ENCODE peak calls at places on chromosome 14, in nine cellular contexts. B is renal cortical epithelial cell; D is stimulated activated CD4-positive, alpha-beta T cell treated with anti-CD3 and anti-CD28 coated beads, TNF-alpha, amount 100 ng/mL, for 1 hour; I is iPS-NIHi11; C is SK-N-SH; R is B cell; K is anterior cingulate cortex; T is left cardiac atrium; A is NCI-H460. Z is an unnamed sample.

GRCh38 chr14:99546230-99546879 is 57.7 kb downstream of the CCDC85C start:
- DNase-seq in B (no peak), D (no peak), I (peak), C (peak), R (no peak), K (no peak), T (no peak), A (no peak), Z (no peak)

GRCh38 chr14:100842799-100843198 is 16.9 kb downstream of the MEG3 start:
- DNase-seq in B (no peak), D (no peak), I (no peak), C (no peak), R (no peak), K (no peak), T (no peak), A (peak), Z (peak)

GRCh38 chr14:43795600-43796228 is 711.4 kb downstream of the FSCB start:
- DNase-seq in B (no peak), D (no peak), I (no peak), C (no peak), R (no peak), K (no peak), T (no peak), A (peak), Z (no peak)

GRCh38 chr14:72516936-72517408 is 376.9 kb downstream of the DPF3 start:
- DNase-seq in B (peak), D (peak), I (peak), C (peak), R (peak), K (no peak), T (peak), A (peak), Z (peak)

GRCh38 chr14:51867753-51868152 is 7.3 kb downstream of the GNG2 start:
- DNase-seq in B (no peak), D (no peak), I (no peak), C (no peak), R (no peak), K (no peak), T (no peak), A (no peak), Z (no peak)

GRCh38 chr14:90758959-90759358 is 57.3 kb downstream of the TTC7B start:
- DNase-seq in B (no peak), D (no peak), I (no peak), C (no peak), R (peak), K (no peak), T (peak), A (no peak), Z (peak)

GRCh38 chr14:39145266-39145966 is 24.7 kb downstream of the TRAPPC6B start:
- DNase-seq in B (no peak), D (no peak), I (no peak), C (no peak), R (no peak), K (no peak), T (no peak), A (no peak), Z (no peak)

GRCh38 chr14:89268514-89268913 is 148.5 kb downstream of the FOXN3 start:
- DNase-seq in B (no peak), D (no peak), I (no peak), C (no peak), R (no peak), K (no peak), T (no peak), A (no peak), Z (peak)

GRCh38 chr14:31930493-31931225 is 146.4 kb upstream of the ARHGAP5 start:
- DNase-seq in B (peak), D (no peak), I (no peak), C (no peak), R (no peak), K (no peak), T (no peak), A (peak), Z (no peak)

GRCh38 chr14:91399868-91400640 is 17.6 kb downstream of the CCDC88C start:
- DNase-seq in B (no peak), D (no peak), I (no peak), C (no peak), R (peak), K (no peak), T (no peak), A (no peak), Z (no peak)

GRCh38 chr14:89221109-89221508 is 195.9 kb downstream of the FOXN3 start:
- DNase-seq in B (peak), D (no peak), I (no peak), C (no peak), R (peak), K (no peak), T (no peak), A (no peak), Z (peak)

GRCh38 chr14:35925319-35925718 is 99.2 kb downstream of the BRMS1L start:
- DNase-seq in B (no peak), D (no peak), I (no peak), C (no peak), R (no peak), K (no peak), T (no peak), A (no peak), Z (no peak)

GRCh38 chr14:97442363-97442762 is 645.2 kb downstream of the VRK1 start:
- DNase-seq in B (no peak), D (no peak), I (no peak), C (no peak), R (no peak), K (no peak), T (no peak), A (no peak), Z (no peak)

GRCh38 chr14:85934886-85935254 is 404.9 kb downstream of the FLRT2 start:
- DNase-seq in B (no peak), D (no peak), I (no peak), C (no peak), R (no peak), K (no peak), T (no peak), A (peak), Z (no peak)

GRCh38 chr14:30692669-30693068 is 70.5 kb downstream of the SCFD1 start:
- DNase-seq in B (no peak), D (no peak), I (no peak), C (no peak), R (no peak), K (no peak), T (no peak), A (no peak), Z (no peak)

GRCh38 chr14:96698846-96699543 is 98.2 kb upstream of the VRK1 start:
- DNase-seq in B (no peak), D (no peak), I (no peak), C (no peak), R (peak), K (no peak), T (no peak), A (no peak), Z (no peak)

GRCh38 chr14:22084393-22085281 is 411.0 kb upstream of the OR4E1 start:
- DNase-seq in B (peak), D (no peak), I (peak), C (peak), R (peak), K (no peak), T (no peak), A (peak), Z (peak)

GRCh38 chr14:94337274-94337673 is 14.1 kb upstream of the SERPINA6 start:
- DNase-seq in B (peak), D (no peak), I (no peak), C (no peak), R (no peak), K (no peak), T (no peak), A (no peak), Z (no peak)

GRCh38 chr14:89792489-89793366 is 161.8 kb downstream of the EFCAB11 start:
- DNase-seq in B (no peak), D (no peak), I (no peak), C (no peak), R (no peak), K (no peak), T (peak), A (no peak), Z (no peak)

GRCh38 chr14:93010543-93011541 is 87.9 kb downstream of the CHGA start:
- DNase-seq in B (no peak), D (no peak), I (no peak), C (no peak), R (no peak), K (no peak), T (no peak), A (no peak), Z (no peak)

GRCh38 chr14:62138593-62138992 is 376.4 kb downstream of the SNAPC1 start:
- DNase-seq in B (no peak), D (no peak), I (peak), C (no peak), R (no peak), K (no peak), T (no peak), A (no peak), Z (no peak)

GRCh38 chr14:23183076-23183475 is 384 bp downstream of the SLC7A8 start:
- DNase-seq in B (no peak), D (no peak), I (no peak), C (no peak), R (peak), K (no peak), T (no peak), A (no peak), Z (peak)

GRCh38 chr14:43729149-43729548 is 777.9 kb downstream of the FSCB start:
- DNase-seq in B (no peak), D (no peak), I (no peak), C (no peak), R (no peak), K (no peak), T (no peak), A (no peak), Z (no peak)

GRCh38 chr14:70641548-70642312 is at the start of gene TTC9:
- DNase-seq in B (no peak), D (no peak), I (peak), C (peak), R (peak), K (no peak), T (no peak), A (no peak), Z (peak)

GRCh38 chr14:41605550-41606248 is 977 bp upstream of the LRFN5 start:
- DNase-seq in B (no peak), D (no peak), I (peak), C (no peak), R (no peak), K (no peak), T (peak), A (peak), Z (peak)

GRCh38 chr14:68507544-68508081 is 285.3 kb downstream of the ZFP36L1 start:
- DNase-seq in B (no peak), D (no peak), I (no peak), C (no peak), R (no peak), K (no peak), T (no peak), A (no peak), Z (no peak)

GRCh38 chr14:105919458-105920150 is 393.2 kb downstream of the TMEM121 start:
- DNase-seq in B (no peak), D (no peak), I (no peak), C (no peak), R (no peak), K (no peak), T (peak), A (no peak), Z (no peak)

GRCh38 chr14:69376439-69376838 is 21.7 kb downstream of the ERH start:
- DNase-seq in B (peak), D (no peak), I (no peak), C (no peak), R (no peak), K (no peak), T (no peak), A (no peak), Z (no peak)

GRCh38 chr14:34081576-34082136 is 130.8 kb upstream of the EGLN3 start:
- DNase-seq in B (peak), D (no peak), I (no peak), C (no peak), R (no peak), K (no peak), T (no peak), A (no peak), Z (peak)

GRCh38 chr14:51395361-51395849 is 155.4 kb downstream of the TMX1 start:
- DNase-seq in B (peak), D (no peak), I (no peak), C (peak), R (no peak), K (no peak), T (peak), A (no peak), Z (peak)

GRCh38 chr14:90091393-90091792 is 29.6 kb downstream of the KCNK13 start:
- DNase-seq in B (peak), D (no peak), I (no peak), C (peak), R (no peak), K (no peak), T (no peak), A (no peak), Z (peak)

GRCh38 chr14:91493169-91493568 is 16.9 kb downstream of the PPP4R3A start:
- DNase-seq in B (peak), D (no peak), I (no peak), C (no peak), R (no peak), K (no peak), T (no peak), A (no peak), Z (no peak)

GRCh38 chr14:83870556-83870955 is 1659.4 kb upstream of the FLRT2 start:
- DNase-seq in B (no peak), D (no peak), I (no peak), C (no peak), R (no peak), K (no peak), T (no peak), A (no peak), Z (no peak)